ENCODE peak calls at places on chromosomes 13 and 19, in nine cellular contexts. P is ovary, C is IMR-90, R is uterus, Z is Peyer's patch, D is esophagus squamous epithelium, K is gastrocnemius medialis, V is transverse colon, S is breast epithelium. L is an unnamed sample.

GRCh38 chr19:13004273-13004672 is 9.0 kb downstream of the NFIX start:
- DNase-seq in Z (peak; percentile 69), P (no peak), V (peak; percentile 66), R (no peak), S (no peak), C (no peak), D (no peak), K (no peak), L (no peak)

GRCh38 chr13:89053418-89053817 is 1382.2 kb downstream of the SLITRK5 start:
- DNase-seq in P (no peak), V (no peak), R (no peak), C (no peak), S (no peak), K (no peak), Z (no peak), D (no peak), L (no peak)

GRCh38 chr13:23505007-23505406 is 65.2 kb upstream of the TNFRSF19 start:
- DNase-seq in D (no peak), C (peak; percentile 74), R (no peak), V (no peak), S (no peak), P (no peak), K (no peak), Z (no peak), L (peak; percentile 19)

GRCh38 chr13:23728807-23729206 is 158.6 kb downstream of the TNFRSF19 start:
- DNase-seq in P (no peak), D (no peak), R (no peak), V (no peak), C (no peak), S (peak; percentile 63), K (no peak), Z (no peak), L (no peak)

GRCh38 chr13:60448907-60449510 is 52.0 kb downstream of the TDRD3 start:
- DNase-seq in C (peak; percentile 68), K (no peak), S (no peak), D (no peak), R (no peak), Z (no peak), P (no peak), V (no peak), L (no peak)

GRCh38 chr13:97224544-97225324 is 2.6 kb downstream of the MBNL2 start:
- DNase-seq in V (peak; percentile 70), P (no peak), K (no peak), R (no peak), S (peak; percentile 62), C (peak; percentile 41), Z (no peak), D (no peak), L (no peak)

GRCh38 chr13:114053026-114053425 is 79.2 kb upstream of the C13orf46 start:
- DNase-seq in Z (no peak), V (no peak), K (no peak), S (no peak), P (no peak), D (no peak), R (no peak), C (peak; percentile 79), L (no peak)

GRCh38 chr13:36067619-36068456 is 63.3 kb downstream of the DCLK1 start:
- DNase-seq in S (no peak), Z (no peak), D (no peak), C (no peak), P (no peak), V (no peak), R (no peak), K (no peak), L (no peak)

GRCh38 chr19:50835785-50836542 is 2.6 kb upstream of the KLK15 start:
- DNase-seq in S (peak; percentile 62), P (peak; percentile 83), Z (peak; percentile 91), C (peak; percentile 45), R (peak; percentile 29), V (peak; percentile 89), K (no peak), D (no peak), L (peak; percentile 60)

GRCh38 chr19:20269461-20269860 is 102.4 kb downstream of the ZNF486 start:
- DNase-seq in K (no peak), Z (no peak), D (no peak), V (no peak), C (no peak), R (no peak), S (no peak), P (no peak), L (no peak)

GRCh38 chr13:99182439-99182838 is 18.2 kb upstream of the UBAC2 start:
- DNase-seq in D (no peak), Z (no peak), P (no peak), S (no peak), C (no peak), V (no peak), K (no peak), R (no peak), L (no peak)

GRCh38 chr13:86585826-86586225 is 786.6 kb upstream of the SLITRK6 start:
- DNase-seq in K (no peak), Z (no peak), R (no peak), C (peak; percentile 93), P (no peak), D (no peak), V (peak; percentile 26), S (no peak), L (no peak)

GRCh38 chr19:55651236-55651635 is 3.2 kb downstream of the CCDC106 start:
- DNase-seq in C (no peak), Z (no peak), K (no peak), S (no peak), P (peak; percentile 41), V (no peak), D (no peak), R (no peak), L (no peak)

GRCh38 chr19:6413291-6413690 is 11.3 kb downstream of the KHSRP start:
- DNase-seq in K (no peak), Z (no peak), D (no peak), C (no peak), P (no peak), V (no peak), S (no peak), R (no peak), L (no peak)

GRCh38 chr19:4439243-4439642 is 18.4 kb downstream of the UBXN6 start:
- DNase-seq in C (no peak), S (no peak), D (no peak), Z (no peak), V (no peak), P (no peak), R (no peak), K (no peak), L (no peak)
- H3K36me3 ChIP-seq in C (peaks cover 15% of the 10 kb centered on the region), S (no peaks in the 10 kb centered on the region), D (peaks cover 1% of the 10 kb centered on the region), Z (no peaks in the 10 kb centered on the region), V (no peaks in the 10 kb centered on the region), P (no peaks in the 10 kb centered on the region), R (no peaks in the 10 kb centered on the region), K (no peaks in the 10 kb centered on the region), L (peaks cover 10% of the 10 kb centered on the region)

GRCh38 chr13:106530907-106531520 is 4.4 kb downstream of the EFNB2 start:
- DNase-seq in R (no peak), C (no peak), K (no peak), D (no peak), V (no peak), Z (no peak), P (no peak), S (no peak), L (no peak)

GRCh38 chr13:106532111-106532929 is 3.1 kb downstream of the EFNB2 start:
- DNase-seq in D (no peak), V (no peak), C (peak; percentile 32), R (peak; percentile 27), Z (peak; percentile 58), P (peak; percentile 22), K (no peak), S (no peak), L (no peak)

GRCh38 chr13:106528711-106529414 is 6.6 kb downstream of the EFNB2 start:
- DNase-seq in Z (no peak), P (no peak), R (no peak), V (no peak), C (no peak), K (no peak), S (no peak), D (no peak), L (no peak)

GRCh38 chr13:106529415-106530208 is 5.8 kb downstream of the EFNB2 start:
- DNase-seq in S (no peak), D (no peak), C (no peak), P (no peak), R (no peak), Z (no peak), V (no peak), K (no peak), L (no peak)

DNA sequence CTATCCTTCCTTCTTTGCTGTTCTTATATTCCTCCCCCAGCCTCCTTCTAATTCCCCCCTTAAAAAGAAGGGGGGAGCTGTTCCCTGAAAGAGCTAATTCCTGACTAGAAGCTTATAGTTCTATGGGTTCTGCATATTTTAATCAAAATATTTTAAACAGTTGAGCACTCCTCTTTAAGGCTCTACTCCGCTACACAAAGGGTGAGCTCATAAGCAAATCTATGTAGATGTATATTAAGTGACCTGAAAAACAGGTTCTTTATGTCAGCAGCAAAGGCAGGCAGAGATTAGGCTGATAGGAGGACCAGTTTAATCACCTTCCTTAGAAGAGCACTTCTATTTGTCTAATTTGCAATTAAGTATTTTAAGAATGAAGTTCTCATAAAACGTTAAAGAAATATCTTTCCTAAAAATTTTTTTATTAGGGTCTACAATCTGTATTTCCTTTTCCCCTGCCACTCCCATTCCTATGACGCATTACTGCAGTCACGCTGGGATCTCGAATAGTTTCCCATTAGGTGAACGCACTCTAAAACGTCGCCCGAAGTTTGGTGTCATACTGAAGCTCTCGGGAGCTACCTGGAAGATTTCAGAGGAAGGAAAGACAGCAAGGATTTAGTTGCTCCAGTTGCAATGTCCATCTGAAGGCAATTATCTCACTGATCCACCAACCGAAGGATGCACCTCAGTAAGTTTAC is 5.1 kb downstream of the EFNB2 start:
- DNase-seq in V (peak; percentile 43), P (no peak), R (no peak), C (no peak), Z (no peak), S (no peak), D (no peak), K (no peak), L (no peak)
- H3K4me1 ChIP-seq in V (peaks cover 32% of the 10 kb centered on the region), P (peaks cover 8% of the 10 kb centered on the region), R (peaks cover 8% of the 10 kb centered on the region), C (peaks cover 5% of the 10 kb centered on the region), Z (peaks cover 12% of the 10 kb centered on the region), S (peaks cover 8% of the 10 kb centered on the region), D (peaks cover 17% of the 10 kb centered on the region), K (peaks cover 16% of the 10 kb centered on the region), L (no peaks in the 10 kb centered on the region)

DNA sequence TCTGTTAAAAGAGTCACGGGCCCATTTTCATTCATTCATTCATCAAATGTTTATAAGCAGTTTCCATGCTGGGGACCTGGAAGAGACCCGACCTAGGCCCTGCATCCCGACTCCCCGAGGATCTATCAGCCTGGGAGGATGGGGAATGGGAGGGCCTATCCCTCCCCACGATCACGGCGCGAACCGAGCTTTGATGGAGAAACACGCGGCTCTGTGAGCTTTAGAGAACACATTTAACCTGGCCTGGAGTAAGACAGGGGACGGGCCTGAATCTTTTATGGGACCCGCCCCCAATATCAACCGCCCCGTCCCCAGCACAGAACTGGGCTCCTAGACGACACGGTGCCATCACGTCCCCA is 877 bp upstream of the EVI5L start:
- DNase-seq in P (no peak), S (no peak), D (no peak), Z (no peak), K (no peak), R (no peak), V (no peak), C (no peak), L (no peak)
- TF ChIP-seq POLR2A in P (no peak), S (no peak), D (no peak), Z (no peak), K (no peak), R (no peak), V (no peak), C (no peak), L (no peak)

DNA sequence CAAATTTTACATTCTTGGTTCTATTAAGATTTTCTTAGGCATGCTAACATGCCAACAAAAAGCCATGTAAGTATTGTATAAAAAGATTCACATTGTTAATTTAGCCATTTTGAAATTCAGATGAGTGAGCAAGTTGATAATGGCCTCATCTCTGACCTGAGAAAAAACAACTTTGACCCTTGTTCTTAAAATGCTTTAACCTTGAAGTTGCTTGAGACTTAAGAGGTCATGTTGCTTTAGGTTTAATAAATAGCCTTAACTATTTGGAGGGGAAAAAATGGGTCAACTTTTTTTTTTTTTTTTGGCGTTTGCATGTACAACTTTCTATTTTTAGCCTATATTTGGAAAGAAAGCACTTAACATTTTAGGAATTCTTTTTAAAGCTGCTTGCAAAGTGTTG is 6.0 kb downstream of the MIR17HG start:
- DNase-seq in Z (no peak), V (no peak), K (no peak), S (no peak), D (no peak), P (no peak), R (no peak), C (no peak), L (no peak)
- H3K36me3 ChIP-seq in Z (no peaks in the 10 kb centered on the region), V (peaks cover 9% of the 10 kb centered on the region), K (peaks cover 59% of the 10 kb centered on the region), S (no peaks in the 10 kb centered on the region), D (no peaks in the 10 kb centered on the region), P (no peaks in the 10 kb centered on the region), R (no peaks in the 10 kb centered on the region), C (peaks cover 15% of the 10 kb centered on the region), L (peaks cover 75% of the 10 kb centered on the region)

L was measured in heart left ventricle.